ENCODE peak calls at places on chromosomes 5 and 9, in five cellular contexts. One of them, this sample, is unnamed. For H3K27me3, the result is how much of the 10 kb centered on the place peaks cover.

GRCh38 chr5:140883927-140884697 is 2.2 kb downstream of the PCDHA13 start:
- DNase-seq in iPS DF 6.9: no peak
- DNase-seq in effector memory CD4-positive, alpha-beta T cell: no peak
- DNase-seq in transverse colon: no peak
- DNase-seq in CD4-positive, CD25-positive, alpha-beta regulatory T cell: no peak
- DNase-seq in this sample: no peak

GRCh38 chr9:20980713-20981481 is 50.5 kb downstream of the HACD4 start:
- DNase-seq in iPS DF 6.9: no peak
- DNase-seq in effector memory CD4-positive, alpha-beta T cell: no peak
- DNase-seq in transverse colon: no peak
- DNase-seq in CD4-positive, CD25-positive, alpha-beta regulatory T cell: no peak
- DNase-seq in this sample: no peak

GRCh38 chr5:149011084-149011483 is 51.8 kb downstream of the SH3TC2 start:
- DNase-seq in iPS DF 6.9: no peak
- DNase-seq in effector memory CD4-positive, alpha-beta T cell: no peak
- DNase-seq in transverse colon: no peak
- DNase-seq in CD4-positive, CD25-positive, alpha-beta regulatory T cell: no peak
- DNase-seq in this sample: no peak

GRCh38 chr5:63794296-63794695 is 167.9 kb downstream of the HTR1A start:
- DNase-seq in iPS DF 6.9: no peak
- DNase-seq in effector memory CD4-positive, alpha-beta T cell: no peak
- DNase-seq in transverse colon: no peak
- DNase-seq in CD4-positive, CD25-positive, alpha-beta regulatory T cell: no peak
- DNase-seq in this sample: no peak

GRCh38 chr5:40223884-40224402 is 455.8 kb upstream of the PTGER4 start:
- DNase-seq in iPS DF 6.9: no peak
- DNase-seq in effector memory CD4-positive, alpha-beta T cell: no peak
- DNase-seq in transverse colon: no peak
- DNase-seq in CD4-positive, CD25-positive, alpha-beta regulatory T cell: no peak
- DNase-seq in this sample: no peak

GRCh38 chr5:52989025-52989780 is at the start of gene ITGA2:
- DNase-seq in iPS DF 6.9: no peak
- DNase-seq in effector memory CD4-positive, alpha-beta T cell: peak
- DNase-seq in transverse colon: peak
- DNase-seq in CD4-positive, CD25-positive, alpha-beta regulatory T cell: no peak
- DNase-seq in this sample: peak

GRCh38 chr9:17906841-17907779 is 328.2 kb downstream of the SH3GL2 start:
- DNase-seq in iPS DF 6.9: no peak
- DNase-seq in effector memory CD4-positive, alpha-beta T cell: no peak
- DNase-seq in transverse colon: peak
- DNase-seq in CD4-positive, CD25-positive, alpha-beta regulatory T cell: no peak
- DNase-seq in this sample: no peak

GRCh38 chr9:95494022-95494415 is 22.8 kb downstream of the PTCH1 start:
- DNase-seq in iPS DF 6.9: no peak
- DNase-seq in effector memory CD4-positive, alpha-beta T cell: no peak
- DNase-seq in transverse colon: peak
- DNase-seq in CD4-positive, CD25-positive, alpha-beta regulatory T cell: no peak
- DNase-seq in this sample: peak

GRCh38 chr5:36728697-36729543 is 122.5 kb downstream of the SLC1A3 start:
- DNase-seq in iPS DF 6.9: no peak
- DNase-seq in effector memory CD4-positive, alpha-beta T cell: no peak
- DNase-seq in transverse colon: no peak
- DNase-seq in CD4-positive, CD25-positive, alpha-beta regulatory T cell: peak
- DNase-seq in this sample: no peak

GRCh38 chr9:130936285-130937117 is 2.5 kb downstream of the FIBCD1 start:
- DNase-seq in iPS DF 6.9: no peak
- DNase-seq in effector memory CD4-positive, alpha-beta T cell: no peak
- DNase-seq in transverse colon: peak
- DNase-seq in CD4-positive, CD25-positive, alpha-beta regulatory T cell: no peak
- DNase-seq in this sample: no peak

GRCh38 chr5:89315194-89315593 is 432.2 kb upstream of the MEF2C start:
- DNase-seq in iPS DF 6.9: no peak
- DNase-seq in effector memory CD4-positive, alpha-beta T cell: no peak
- DNase-seq in transverse colon: no peak
- DNase-seq in CD4-positive, CD25-positive, alpha-beta regulatory T cell: no peak
- DNase-seq in this sample: no peak

GRCh38 chr5:140632366-140633080 is 452 bp downstream of the CD14 start:
- DNase-seq in iPS DF 6.9: no peak
- DNase-seq in effector memory CD4-positive, alpha-beta T cell: peak
- DNase-seq in transverse colon: peak
- DNase-seq in CD4-positive, CD25-positive, alpha-beta regulatory T cell: peak
- DNase-seq in this sample: peak

GRCh38 chr5:172456076-172456800 is 1.9 kb upstream of the SH3PXD2B start:
- DNase-seq in iPS DF 6.9: no peak
- DNase-seq in effector memory CD4-positive, alpha-beta T cell: no peak
- DNase-seq in transverse colon: no peak
- DNase-seq in CD4-positive, CD25-positive, alpha-beta regulatory T cell: no peak
- DNase-seq in this sample: no peak

GRCh38 chr5:50740832-50741231 is 74.4 kb downstream of the PARP8 start:
- DNase-seq in iPS DF 6.9: no peak
- DNase-seq in effector memory CD4-positive, alpha-beta T cell: no peak
- DNase-seq in transverse colon: no peak
- DNase-seq in CD4-positive, CD25-positive, alpha-beta regulatory T cell: no peak
- DNase-seq in this sample: no peak

GRCh38 chr5:175696139-175696854 is 38.4 kb downstream of the HRH2 start:
- DNase-seq in iPS DF 6.9: peak
- DNase-seq in effector memory CD4-positive, alpha-beta T cell: peak
- DNase-seq in transverse colon: peak
- DNase-seq in CD4-positive, CD25-positive, alpha-beta regulatory T cell: peak
- DNase-seq in this sample: peak

GRCh38 chr5:160133071-160133917 is 14.0 kb upstream of the PWWP2A start:
- DNase-seq in iPS DF 6.9: no peak
- DNase-seq in effector memory CD4-positive, alpha-beta T cell: no peak
- DNase-seq in transverse colon: no peak
- DNase-seq in CD4-positive, CD25-positive, alpha-beta regulatory T cell: no peak
- DNase-seq in this sample: no peak

GRCh38 chr9:30519756-30520155 is 1864.7 kb upstream of the ACO1 start:
- DNase-seq in iPS DF 6.9: no peak
- DNase-seq in effector memory CD4-positive, alpha-beta T cell: no peak
- DNase-seq in transverse colon: no peak
- DNase-seq in CD4-positive, CD25-positive, alpha-beta regulatory T cell: no peak
- DNase-seq in this sample: no peak

GRCh38 chr5:56356876-56357160 is 123.7 kb upstream of the ANKRD55 start:
- DNase-seq in iPS DF 6.9: no peak
- DNase-seq in effector memory CD4-positive, alpha-beta T cell: no peak
- DNase-seq in transverse colon: no peak
- DNase-seq in CD4-positive, CD25-positive, alpha-beta regulatory T cell: no peak
- DNase-seq in this sample: no peak

GRCh38 chr5:179115845-179116524 is 55.8 kb downstream of the ZNF354C start:
- DNase-seq in iPS DF 6.9: no peak
- DNase-seq in effector memory CD4-positive, alpha-beta T cell: no peak
- DNase-seq in transverse colon: no peak
- DNase-seq in CD4-positive, CD25-positive, alpha-beta regulatory T cell: no peak
- DNase-seq in this sample: no peak

GRCh38 chr9:109014267-109015025 is 1.1 kb upstream of the CTNNAL1 start:
- DNase-seq in iPS DF 6.9: no peak
- DNase-seq in effector memory CD4-positive, alpha-beta T cell: peak
- DNase-seq in transverse colon: peak
- DNase-seq in CD4-positive, CD25-positive, alpha-beta regulatory T cell: peak
- DNase-seq in this sample: no peak

GRCh38 chr5:150603491-150603890 is 37.0 kb upstream of the SYNPO start:
- DNase-seq in iPS DF 6.9: no peak
- DNase-seq in effector memory CD4-positive, alpha-beta T cell: no peak
- DNase-seq in transverse colon: no peak
- DNase-seq in CD4-positive, CD25-positive, alpha-beta regulatory T cell: no peak
- DNase-seq in this sample: no peak
- H3K27ac ChIP-seq in iPS DF 6.9: no peak
- H3K27ac ChIP-seq in effector memory CD4-positive, alpha-beta T cell: no peak
- H3K27ac ChIP-seq in transverse colon: no peak
- H3K27ac ChIP-seq in CD4-positive, CD25-positive, alpha-beta regulatory T cell: no peak
- H3K27ac ChIP-seq in this sample: no peak

GRCh38 chr5:66903218-66903617 is 293.4 kb downstream of the CD180 start:
- DNase-seq in iPS DF 6.9: no peak
- DNase-seq in effector memory CD4-positive, alpha-beta T cell: no peak
- DNase-seq in transverse colon: no peak
- DNase-seq in CD4-positive, CD25-positive, alpha-beta regulatory T cell: no peak
- DNase-seq in this sample: no peak
- H3K27me3 ChIP-seq in iPS DF 6.9: under half
- H3K27me3 ChIP-seq in effector memory CD4-positive, alpha-beta T cell: under half
- H3K27me3 ChIP-seq in transverse colon: under half
- H3K27me3 ChIP-seq in CD4-positive, CD25-positive, alpha-beta regulatory T cell: under half
- H3K27me3 ChIP-seq in this sample: under half

DNA sequence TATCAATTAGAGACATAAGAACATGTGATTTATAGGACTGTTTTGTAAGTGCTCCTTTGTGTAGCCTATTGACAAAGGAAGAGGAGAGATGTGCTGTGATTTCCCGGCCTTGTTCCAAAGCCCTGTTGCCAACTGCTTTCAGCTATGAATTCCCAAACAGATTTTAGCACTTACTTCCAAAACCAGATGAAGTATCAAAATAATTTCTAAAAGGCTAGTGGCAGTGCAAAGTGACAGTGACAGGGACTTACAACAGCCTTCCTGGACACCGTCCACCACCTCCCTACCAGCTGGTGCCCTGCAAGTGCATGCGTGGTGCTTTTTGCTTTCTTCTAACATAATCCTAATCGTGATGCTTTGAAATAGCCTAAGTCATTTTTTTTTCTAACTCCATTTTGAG is 254.1 kb upstream of the ACTBL2 start:
- DNase-seq in iPS DF 6.9: no peak
- DNase-seq in effector memory CD4-positive, alpha-beta T cell: no peak
- DNase-seq in transverse colon: no peak
- DNase-seq in CD4-positive, CD25-positive, alpha-beta regulatory T cell: no peak
- DNase-seq in this sample: no peak
- H3K27ac ChIP-seq in iPS DF 6.9: no peak
- H3K27ac ChIP-seq in effector memory CD4-positive, alpha-beta T cell: no peak
- H3K27ac ChIP-seq in transverse colon: no peak
- H3K27ac ChIP-seq in CD4-positive, CD25-positive, alpha-beta regulatory T cell: no peak
- H3K27ac ChIP-seq in this sample: no peak

GRCh38 chr9:2889023-2889422 is 45.1 kb upstream of the PUM3 start:
- DNase-seq in iPS DF 6.9: no peak
- DNase-seq in effector memory CD4-positive, alpha-beta T cell: no peak
- DNase-seq in transverse colon: no peak
- DNase-seq in CD4-positive, CD25-positive, alpha-beta regulatory T cell: no peak
- DNase-seq in this sample: no peak

GRCh38 chr9:2879803-2880202 is 35.9 kb upstream of the PUM3 start:
- DNase-seq in iPS DF 6.9: no peak
- DNase-seq in effector memory CD4-positive, alpha-beta T cell: no peak
- DNase-seq in transverse colon: no peak
- DNase-seq in CD4-positive, CD25-positive, alpha-beta regulatory T cell: no peak
- DNase-seq in this sample: no peak

DNA sequence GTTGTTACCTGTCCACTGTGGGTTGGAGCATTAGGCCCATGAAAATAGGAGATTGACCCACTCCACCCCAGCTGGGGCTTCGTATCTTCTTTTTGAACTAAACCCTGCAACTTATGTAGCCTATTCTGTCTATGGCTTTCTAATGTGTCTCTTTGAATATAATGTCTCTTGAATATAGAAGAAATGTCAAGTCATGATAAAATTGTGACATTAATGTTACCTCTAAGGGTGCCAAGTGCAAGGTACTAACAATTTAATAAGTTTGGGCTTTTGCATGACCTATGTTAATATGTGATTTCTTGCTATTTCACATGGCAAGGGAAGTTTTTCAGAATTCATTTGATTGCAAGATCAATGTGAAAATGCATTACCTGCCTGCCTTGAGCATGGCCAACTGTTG is 40.4 kb upstream of the PUM3 start:
- DNase-seq in iPS DF 6.9: no peak
- DNase-seq in effector memory CD4-positive, alpha-beta T cell: no peak
- DNase-seq in transverse colon: no peak
- DNase-seq in CD4-positive, CD25-positive, alpha-beta regulatory T cell: no peak
- DNase-seq in this sample: no peak
- H3K27me3 ChIP-seq in iPS DF 6.9: under half
- H3K27me3 ChIP-seq in effector memory CD4-positive, alpha-beta T cell: under half
- H3K27me3 ChIP-seq in transverse colon: under half
- H3K27me3 ChIP-seq in CD4-positive, CD25-positive, alpha-beta regulatory T cell: under half
- H3K27me3 ChIP-seq in this sample: under half

GRCh38 chr5:114361724-114362196 is at the start of gene KCNN2:
- DNase-seq in iPS DF 6.9: no peak
- DNase-seq in effector memory CD4-positive, alpha-beta T cell: no peak
- DNase-seq in transverse colon: peak
- DNase-seq in CD4-positive, CD25-positive, alpha-beta regulatory T cell: no peak
- DNase-seq in this sample: no peak
- H3K27ac ChIP-seq in iPS DF 6.9: no peak
- H3K27ac ChIP-seq in effector memory CD4-positive, alpha-beta T cell: no peak
- H3K27ac ChIP-seq in transverse colon: peak
- H3K27ac ChIP-seq in CD4-positive, CD25-positive, alpha-beta regulatory T cell: no peak
- H3K27ac ChIP-seq in this sample: no peak

DNA sequence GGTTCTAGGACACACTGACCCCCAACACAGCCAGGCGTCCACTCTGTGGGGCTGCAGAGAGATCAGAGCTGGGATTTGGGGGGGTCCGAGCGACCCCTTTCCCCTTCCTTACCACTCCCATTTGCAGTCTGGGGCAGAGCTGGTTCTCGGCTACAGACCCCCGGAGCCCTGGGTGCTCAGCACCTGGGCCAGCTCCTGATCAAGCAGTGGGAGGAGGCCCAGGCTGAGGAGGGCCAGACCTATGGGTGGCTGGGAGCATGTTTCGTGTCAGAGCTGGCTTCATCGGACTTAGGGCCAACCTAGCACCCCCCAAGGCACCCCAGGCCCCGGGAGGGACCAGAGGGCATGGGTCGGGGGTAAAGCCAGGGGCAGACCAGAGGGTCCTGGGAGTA is 7.6 kb downstream of the GRIN1 start:
- DNase-seq in iPS DF 6.9: no peak
- DNase-seq in effector memory CD4-positive, alpha-beta T cell: no peak
- DNase-seq in transverse colon: no peak
- DNase-seq in CD4-positive, CD25-positive, alpha-beta regulatory T cell: no peak
- DNase-seq in this sample: peak
- H3K27me3 ChIP-seq in iPS DF 6.9: under half
- H3K27me3 ChIP-seq in effector memory CD4-positive, alpha-beta T cell: under half
- H3K27me3 ChIP-seq in transverse colon: half or more
- H3K27me3 ChIP-seq in CD4-positive, CD25-positive, alpha-beta regulatory T cell: under half
- H3K27me3 ChIP-seq in this sample: under half

GRCh38 chr5:16869821-16870796 is 66.0 kb downstream of the MYO10 start:
- DNase-seq in iPS DF 6.9: no peak
- DNase-seq in effector memory CD4-positive, alpha-beta T cell: no peak
- DNase-seq in transverse colon: no peak
- DNase-seq in CD4-positive, CD25-positive, alpha-beta regulatory T cell: no peak
- DNase-seq in this sample: no peak
- H3K27ac ChIP-seq in iPS DF 6.9: no peak
- H3K27ac ChIP-seq in effector memory CD4-positive, alpha-beta T cell: no peak
- H3K27ac ChIP-seq in transverse colon: no peak
- H3K27ac ChIP-seq in CD4-positive, CD25-positive, alpha-beta regulatory T cell: no peak
- H3K27ac ChIP-seq in this sample: no peak

DNA sequence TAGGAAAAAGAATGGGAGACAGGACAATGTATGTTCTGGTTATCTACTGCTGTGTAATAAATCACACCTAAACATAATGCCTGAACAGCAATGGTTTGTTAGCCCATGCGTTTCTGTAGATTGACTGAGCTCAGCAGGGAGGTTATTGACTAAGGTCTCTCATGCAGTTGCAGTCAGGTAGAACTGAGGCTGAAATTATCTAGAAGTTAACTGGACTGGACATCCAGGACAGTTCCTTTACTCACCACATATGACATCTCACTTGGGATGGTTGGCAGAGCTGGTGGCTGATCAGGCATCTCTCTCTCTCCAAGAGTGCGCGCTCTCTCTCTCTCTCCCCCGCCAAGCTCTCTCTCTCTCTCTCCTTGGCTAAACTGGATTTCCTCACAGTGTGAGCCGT is 8.9 kb upstream of the FOXB2 start:
- DNase-seq in iPS DF 6.9: no peak
- DNase-seq in effector memory CD4-positive, alpha-beta T cell: no peak
- DNase-seq in transverse colon: no peak
- DNase-seq in CD4-positive, CD25-positive, alpha-beta regulatory T cell: no peak
- DNase-seq in this sample: no peak
- H3K27me3 ChIP-seq in iPS DF 6.9: under half
- H3K27me3 ChIP-seq in effector memory CD4-positive, alpha-beta T cell: under half
- H3K27me3 ChIP-seq in transverse colon: half or more
- H3K27me3 ChIP-seq in CD4-positive, CD25-positive, alpha-beta regulatory T cell: under half
- H3K27me3 ChIP-seq in this sample: under half

This sample was measured in CD8-positive, alpha-beta T cell.